ENCODE peak calls at places on chromosomes 11 and 22, in ten cellular contexts. T, Q, D, Z, C, X, U, L, S and F are unnamed samples.

GRCh38 chr11:119518746-119519382 is 95.9 kb upstream of the THY1 start:
- DNase-seq in C (no peak), L (peak; percentile 25), Z (peak; percentile 58), U (no peak), S (no peak), T (no peak), X (no peak), D (no peak), Q (peak; percentile 59), F (peak; percentile 7)

GRCh38 chr22:25057013-25057881 is 104.7 kb downstream of the KIAA1671 start:
- DNase-seq in T (peak; percentile 95), X (peak; percentile 63), Z (no peak), S (peak; percentile 76), U (peak; percentile 37), D (peak; percentile 58), C (peak; percentile 82), Q (peak; percentile 52), L (peak; percentile 79), F (peak; percentile 70)

GRCh38 chr11:75574698-75575265 is 12.7 kb downstream of the SERPINH1 start:
- DNase-seq in D (no peak), U (no peak), L (peak; percentile 20), Z (no peak), Q (no peak), C (no peak), T (no peak), X (no peak), S (no peak), F (no peak)

GRCh38 chr11:47514825-47515647 is 37.9 kb downstream of the CELF1 start:
- DNase-seq in L (no peak), X (no peak), D (no peak), U (no peak), S (no peak), C (no peak), Q (peak; percentile 33), Z (peak; percentile 95), T (no peak), F (no peak)

GRCh38 chr11:121654506-121655480 is 202.0 kb upstream of the SORL1-AS1 start:
- DNase-seq in S (no peak), T (no peak), X (no peak), Q (no peak), U (no peak), L (peak; percentile 31), C (no peak), Z (peak; percentile 25), D (peak; percentile 48), F (no peak)

GRCh38 chr11:24267015-24267414 is 229.8 kb upstream of the LUZP2 start:
- DNase-seq in Q (no peak), U (no peak), C (no peak), S (no peak), L (no peak), Z (no peak), X (no peak), D (no peak), T (no peak), F (no peak)

GRCh38 chr11:44528103-44528502 is 37.4 kb upstream of the CD82 start:
- DNase-seq in D (no peak), X (no peak), S (no peak), L (no peak), T (no peak), Q (peak; percentile 58), C (no peak), Z (no peak), U (no peak), F (no peak)

GRCh38 chr11:82308979-82309378 is 424.7 kb downstream of the FAM181B start:
- DNase-seq in C (no peak), T (no peak), Z (no peak), S (no peak), D (no peak), X (no peak), Q (no peak), U (no peak), L (no peak), F (no peak)

GRCh38 chr11:4848908-4849307 is at the start of gene OR51S1:
- DNase-seq in Q (no peak), S (no peak), C (no peak), L (no peak), X (no peak), T (no peak), D (no peak), U (no peak), Z (no peak), F (no peak)

GRCh38 chr11:35622070-35622469 is 3.8 kb downstream of the FJX1 start:
- DNase-seq in C (no peak), D (peak; percentile 53), T (no peak), S (no peak), L (no peak), U (no peak), Q (no peak), Z (peak; percentile 84), X (no peak), F (no peak)

GRCh38 chr22:49727881-49728563 is 99.7 kb downstream of the BRD1 start:
- DNase-seq in L (no peak), Q (no peak), D (no peak), X (no peak), S (no peak), T (no peak), U (no peak), Z (no peak), C (no peak), F (no peak)
- H3K27me3 ChIP-seq in L (no peaks in the 10 kb centered on the region), Q (peaks cover 48% of the 10 kb centered on the region), D (peaks cover 9% of the 10 kb centered on the region), X (peaks cover 21% of the 10 kb centered on the region), S (no peaks in the 10 kb centered on the region), T (peaks cover 11% of the 10 kb centered on the region), U (no peaks in the 10 kb centered on the region), Z (peaks cover 20% of the 10 kb centered on the region), C (peaks cover 78% of the 10 kb centered on the region), F (peaks cover 7% of the 10 kb centered on the region)

DNA sequence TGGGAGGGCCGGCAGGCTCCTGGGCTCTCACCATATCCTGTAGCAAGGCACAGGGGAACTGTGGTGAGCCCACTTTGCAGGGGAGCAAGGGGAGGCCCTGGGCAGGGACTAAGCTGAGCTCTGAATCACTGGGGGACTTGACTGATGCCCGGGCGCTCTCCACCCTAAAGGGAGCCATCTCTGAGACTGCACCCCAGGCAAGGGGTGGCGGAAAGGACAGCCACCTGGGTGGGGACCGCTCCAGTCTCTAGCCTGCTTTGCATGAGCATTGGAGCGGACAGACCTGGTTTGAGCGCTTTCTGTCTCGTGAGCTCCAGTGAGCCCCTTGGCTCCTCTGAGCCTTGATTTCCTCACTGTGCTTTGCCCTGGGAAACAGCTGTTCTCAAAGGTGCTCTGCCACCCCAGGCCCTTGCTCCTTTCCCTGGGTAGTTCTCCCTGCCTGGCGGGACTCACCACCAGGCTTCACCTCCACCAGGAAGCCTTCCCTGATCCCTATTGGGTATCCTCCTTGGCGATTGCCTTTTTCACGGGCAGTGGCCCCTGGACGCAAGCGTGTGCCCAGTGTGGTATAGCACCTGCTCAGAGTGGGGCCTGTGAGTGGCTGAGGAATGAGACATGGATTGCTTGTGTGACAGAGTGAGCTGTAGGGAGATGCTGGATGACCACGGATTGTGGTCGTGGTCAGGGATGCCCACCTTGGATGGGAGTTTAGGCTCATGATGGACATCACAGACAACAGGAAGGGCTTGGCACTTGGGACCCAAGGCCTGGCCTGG is 24.4 kb downstream of the PARVG start:
- DNase-seq in L (peak; percentile 8), U (no peak), X (peak; percentile 12), D (no peak), C (no peak), Q (no peak), Z (no peak), S (no peak), T (no peak), F (no peak)
- TF ChIP-seq POLR2A in L (no peak), U (no peak), X (no peak), D (no peak), C (no peak), Q (no peak), Z (no peak), S (no peak), T (no peak), F (no peak)

GRCh38 chr11:33258631-33259184 is 1.5 kb downstream of the HIPK3 start:
- DNase-seq in Z (peak; percentile 56), D (peak; percentile 53), X (no peak), C (no peak), Q (no peak), T (no peak), U (no peak), S (peak; percentile 45), L (no peak), F (peak; percentile 20)

GRCh38 chr11:33262016-33262638 is 4.9 kb downstream of the HIPK3 start:
- DNase-seq in T (no peak), C (no peak), D (no peak), Q (no peak), X (no peak), S (no peak), U (no peak), Z (peak; percentile 24), L (no peak), F (no peak)

GRCh38 chr11:33257160-33257896 is at the start of gene HIPK3:
- DNase-seq in C (peak; percentile 87), S (peak; percentile 59), Z (peak; percentile 68), U (peak; percentile 78), L (peak; percentile 88), X (peak; percentile 89), D (peak; percentile 75), T (peak; percentile 97), Q (peak; percentile 88), F (peak; percentile 84)

GRCh38 chr11:33257897-33258630 is 883 bp downstream of the HIPK3 start:
- DNase-seq in S (peak; percentile 83), C (peak; percentile 84), X (peak; percentile 91), Z (peak; percentile 83), T (peak; percentile 97), D (peak; percentile 85), L (peak; percentile 95), U (peak; percentile 92), Q (peak; percentile 81), F (peak; percentile 85)

DNA sequence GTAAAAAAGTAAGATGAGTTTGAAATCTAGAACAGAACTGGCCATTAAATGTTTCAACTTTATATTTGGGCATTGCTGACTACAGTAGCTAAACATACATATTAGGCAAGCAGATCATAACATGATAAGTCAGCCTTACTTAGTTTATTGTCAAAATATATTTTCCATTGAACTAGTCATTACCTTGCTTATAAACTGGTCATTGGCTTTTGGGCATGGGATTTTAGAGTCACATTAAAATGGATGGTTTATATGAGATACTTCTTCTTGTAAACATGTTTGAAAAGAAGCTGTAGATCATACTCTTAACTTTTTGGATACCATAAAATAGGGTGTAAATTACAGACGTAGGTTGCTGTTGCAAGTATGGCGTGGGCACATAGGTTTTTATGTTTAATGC is 2.7 kb downstream of the HIPK3 start:
- DNase-seq in S (no peak), X (no peak), D (no peak), T (no peak), L (no peak), Z (peak; percentile 5), U (no peak), Q (no peak), C (no peak), F (no peak)
- H3K4me1 ChIP-seq in S (peaks cover 65% of the 10 kb centered on the region), X (peaks cover 60% of the 10 kb centered on the region), D (no peaks in the 10 kb centered on the region), T (peaks cover 50% of the 10 kb centered on the region), L (peaks cover 6% of the 10 kb centered on the region), Z (peaks cover 7% of the 10 kb centered on the region), U (peaks cover 16% of the 10 kb centered on the region), Q (peaks cover 9% of the 10 kb centered on the region), C (peaks cover 37% of the 10 kb centered on the region), F (peaks cover 41% of the 10 kb centered on the region)

DNA sequence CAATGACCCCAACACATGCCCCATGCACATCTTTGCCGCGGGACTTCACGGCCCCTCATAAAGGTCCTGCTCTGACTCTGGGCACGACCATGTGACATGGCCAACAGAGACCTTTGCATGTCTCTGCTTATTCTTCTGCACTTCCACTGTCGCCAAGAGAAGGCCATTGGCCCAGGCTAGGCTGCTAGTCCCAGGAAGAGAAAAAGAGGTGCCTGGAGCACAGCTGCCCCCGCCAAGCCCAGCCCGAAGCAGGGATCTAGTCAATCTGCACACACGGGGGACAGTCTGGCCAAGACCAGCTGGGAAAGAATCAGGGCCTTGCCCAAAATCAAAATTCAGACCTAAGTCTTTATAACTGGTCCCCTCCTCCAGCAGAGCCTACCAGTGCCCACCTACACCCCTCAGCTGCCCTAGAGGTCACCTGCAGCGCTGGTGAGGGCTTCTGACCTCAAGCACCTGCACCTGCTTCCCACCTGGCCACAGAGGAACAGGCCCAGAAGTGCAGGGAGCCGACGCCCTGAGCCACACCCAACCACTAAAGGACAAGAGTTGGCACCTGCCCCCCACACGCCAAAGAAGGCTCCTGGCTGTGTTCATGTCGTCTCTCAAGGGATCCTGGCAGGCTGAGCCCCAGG is 8.0 kb downstream of the SULT4A1 start:
- DNase-seq in S (no peak), Z (no peak), U (no peak), Q (no peak), C (no peak), T (no peak), X (peak; percentile 7), D (no peak), L (no peak), F (no peak)
- H3K27me3 ChIP-seq in S (no peaks in the 10 kb centered on the region), Z (peaks cover 1% of the 10 kb centered on the region), U (no peaks in the 10 kb centered on the region), Q (peaks cover 32% of the 10 kb centered on the region), C (peaks cover 10% of the 10 kb centered on the region), T (no peaks in the 10 kb centered on the region), X (no peaks in the 10 kb centered on the region), D (peaks cover 9% of the 10 kb centered on the region), L (no peaks in the 10 kb centered on the region), F (no peaks in the 10 kb centered on the region)